ENCODE peak calls at places on chromosomes 6 and 20, in seven cellular contexts. R is HL-60, N is left lung, W is lower leg skin, B is transverse colon, T is cardiac fibroblast, F is sigmoid colon. U is an unnamed sample.
A peak's percentile ranks its signal among the peaks of the same experiment; 100 is the strongest.

GRCh38 chr20:41632896-41633295 is 14.7 kb upstream of the CHD6 start:
- DNase-seq in R (peak; percentile 50), N (no peak), W (no peak), B (no peak), T (peak; percentile 85), F (no peak), U (no peak)

GRCh38 chr6:158516098-158516497 is 43.8 kb upstream of the TMEM181 start:
- DNase-seq in R (no peak), N (no peak), W (no peak), B (no peak), T (no peak), F (no peak), U (no peak)

GRCh38 chr20:47164076-47164634 is 192.3 kb downstream of the ZMYND8 start:
- DNase-seq in R (no peak), N (no peak), W (no peak), B (no peak), T (no peak), F (no peak), U (no peak)

GRCh38 chr6:84026721-84027164 is 6.8 kb upstream of the MRAP2 start:
- DNase-seq in R (no peak), N (no peak), W (no peak), B (peak; percentile 21), T (no peak), F (no peak), U (no peak)

GRCh38 chr6:2971420-2972218 is at the start of gene SERPINB6:
- DNase-seq in R (peak; percentile 74), N (peak; percentile 93), W (peak; percentile 96), B (peak; percentile 88), T (peak; percentile 78), F (peak; percentile 95), U (peak; percentile 43)

GRCh38 chr20:37305839-37306238 is 16.4 kb downstream of the MANBAL start:
- DNase-seq in R (no peak), N (no peak), W (peak; percentile 72), B (no peak), T (no peak), F (peak; percentile 42), U (no peak)

GRCh38 chr6:137001287-137001976 is 43.3 kb downstream of the IL20RA start:
- DNase-seq in R (no peak), N (no peak), W (no peak), B (no peak), T (no peak), F (no peak), U (no peak)

GRCh38 chr20:42340358-42340757 is 722.2 kb upstream of the CHD6 start:
- DNase-seq in R (no peak), N (no peak), W (no peak), B (no peak), T (no peak), F (no peak), U (no peak)

GRCh38 chr6:14194483-14194882 is 76.9 kb downstream of the CD83 start:
- DNase-seq in R (no peak), N (no peak), W (no peak), B (no peak), T (no peak), F (no peak), U (no peak)

GRCh38 chr6:14190596-14191224 is 73.1 kb downstream of the CD83 start:
- DNase-seq in R (no peak), N (no peak), W (no peak), B (no peak), T (no peak), F (no peak), U (no peak)

GRCh38 chr6:14189122-14189521 is 71.5 kb downstream of the CD83 start:
- DNase-seq in R (no peak), N (no peak), W (no peak), B (no peak), T (no peak), F (no peak), U (no peak)

GRCh38 chr6:14193524-14193923 is 76.0 kb downstream of the CD83 start:
- DNase-seq in R (no peak), N (no peak), W (no peak), B (no peak), T (no peak), F (no peak), U (no peak)

GRCh38 chr6:14192186-14192788 is 74.7 kb downstream of the CD83 start:
- DNase-seq in R (no peak), N (no peak), W (no peak), B (no peak), T (peak; percentile 20), F (no peak), U (no peak)
- TF ChIP-seq CTCF in R (no peak), N (no peak), W (no peak), B (no peak), T (peak; percentile 26), F (no peak), U (no peak)

GRCh38 chr20:53643031-53643832 is 49.6 kb upstream of the ZNF217 start:
- DNase-seq in R (peak; percentile 69), N (no peak), W (peak; percentile 79), B (peak; percentile 74), T (peak; percentile 91), F (no peak), U (peak; percentile 79)

GRCh38 chr20:53639128-53639527 is 45.5 kb upstream of the ZNF217 start:
- DNase-seq in R (no peak), N (no peak), W (peak; percentile 25), B (no peak), T (no peak), F (no peak), U (no peak)

GRCh38 chr20:53645582-53645897 is 51.9 kb upstream of the ZNF217 start:
- DNase-seq in R (no peak), N (no peak), W (no peak), B (no peak), T (no peak), F (no peak), U (no peak)

GRCh38 chr20:53639647-53640440 is 46.2 kb upstream of the ZNF217 start:
- DNase-seq in R (no peak), N (no peak), W (no peak), B (no peak), T (no peak), F (no peak), U (no peak)

DNA sequence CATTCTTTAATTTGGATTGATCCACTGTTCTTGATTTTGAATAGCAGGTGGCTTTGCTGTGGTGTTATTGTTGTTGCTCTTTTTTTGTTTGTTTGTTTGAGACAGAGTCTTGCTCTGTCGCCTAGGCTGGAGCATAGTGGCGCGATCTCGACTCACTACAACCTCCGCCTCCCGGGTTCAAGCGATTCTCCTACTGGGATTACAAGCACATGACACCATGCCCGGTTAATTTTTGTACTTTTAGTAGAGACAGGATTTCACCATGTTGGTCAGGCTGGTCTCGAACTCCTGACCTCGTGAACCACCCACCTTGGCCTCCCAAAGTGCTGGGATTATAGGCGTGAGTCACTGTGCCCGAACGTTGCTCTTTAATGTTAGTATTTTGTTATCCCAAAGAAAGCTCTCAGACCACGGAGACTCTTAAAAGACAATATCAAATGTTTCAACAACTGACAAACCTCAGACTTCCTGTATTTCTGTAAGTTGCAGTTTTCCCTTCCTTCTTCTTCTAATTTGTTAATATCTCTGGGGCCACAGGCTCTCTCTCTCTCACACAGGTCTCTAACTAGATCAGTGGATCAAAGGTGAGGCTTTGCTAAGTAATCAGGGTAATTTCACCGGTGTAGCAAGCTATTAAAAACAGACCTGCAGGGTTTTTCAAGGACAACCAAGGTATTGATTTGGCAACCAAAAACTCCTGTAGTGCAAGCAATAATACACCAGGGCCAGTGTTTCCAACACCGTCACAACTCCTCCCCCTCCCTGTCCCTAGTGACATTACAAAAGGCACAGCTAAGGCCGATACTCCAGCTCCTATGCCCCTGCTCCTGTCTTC is 48.8 kb upstream of the ZNF217 start:
- DNase-seq in R (peak; percentile 71), N (no peak), W (peak; percentile 86), B (peak; percentile 66), T (peak; percentile 87), F (no peak), U (peak; percentile 32)
- TF ChIP-seq CTCF in R (no peak), N (no peak), W (no peak), B (no peak), T (no peak), F (no peak), U (no peak)

DNA sequence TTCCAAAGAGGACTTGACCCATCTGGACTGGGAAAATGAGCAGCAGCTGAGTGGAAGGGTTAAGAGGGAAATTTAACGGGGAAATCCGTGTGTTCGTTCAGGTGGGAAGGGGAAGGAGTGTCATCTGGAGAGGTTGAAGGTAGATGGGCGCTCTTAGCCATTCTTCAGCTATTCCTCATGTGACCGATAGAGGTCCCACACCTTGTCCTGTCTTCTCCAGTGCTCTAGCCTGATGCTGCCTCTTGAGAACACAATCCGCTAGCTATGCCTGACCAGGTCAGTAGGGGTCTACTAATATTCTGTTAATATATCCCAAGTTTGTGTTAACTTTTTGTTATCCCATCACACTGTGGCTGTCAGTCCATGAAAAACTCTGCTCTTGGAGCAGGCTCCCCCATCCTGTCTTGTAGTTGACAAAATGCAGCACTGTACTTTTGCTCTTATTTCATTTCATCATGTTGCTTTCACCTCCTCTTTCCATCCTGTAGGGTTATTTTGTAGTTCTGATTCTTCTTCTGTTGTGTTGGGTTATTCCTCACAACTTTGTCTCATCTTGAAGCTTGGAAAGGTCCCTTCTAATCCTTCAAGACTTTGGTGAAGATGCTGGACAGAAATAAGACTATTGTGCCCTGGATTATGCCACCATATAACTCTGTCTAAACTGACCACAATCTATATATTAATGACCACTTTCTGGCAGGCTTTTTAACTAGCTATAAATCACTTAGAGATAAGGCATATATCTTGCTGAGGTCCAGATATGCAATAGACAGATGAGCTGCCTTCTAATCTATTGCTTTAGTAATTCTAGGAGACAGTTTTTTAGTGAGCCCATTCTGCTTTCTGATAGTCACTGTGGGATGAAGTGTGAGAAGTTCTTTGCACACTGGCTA is 123.4 kb upstream of the SUPT3H start:
- DNase-seq in R (no peak), N (no peak), W (no peak), B (no peak), T (peak; percentile 24), F (no peak), U (no peak)
- TF ChIP-seq CTCF in R (no peak), N (no peak), W (no peak), B (no peak), T (peak; percentile 41), F (no peak), U (no peak)

GRCh38 chr6:8061736-8062135 is 2.5 kb downstream of the BLOC1S5 start:
- DNase-seq in R (no peak), N (no peak), W (no peak), B (no peak), T (no peak), F (no peak), U (no peak)

GRCh38 chr6:8057263-8057662 is 6.9 kb downstream of the BLOC1S5 start:
- DNase-seq in R (no peak), N (no peak), W (no peak), B (no peak), T (no peak), F (no peak), U (no peak)

GRCh38 chr6:8057793-8058192 is 6.4 kb downstream of the BLOC1S5 start:
- DNase-seq in R (no peak), N (no peak), W (no peak), B (no peak), T (peak; percentile 13), F (no peak), U (no peak)

GRCh38 chr6:8060346-8060745 is 3.8 kb downstream of the BLOC1S5 start:
- DNase-seq in R (no peak), N (no peak), W (no peak), B (no peak), T (no peak), F (no peak), U (no peak)

DNA sequence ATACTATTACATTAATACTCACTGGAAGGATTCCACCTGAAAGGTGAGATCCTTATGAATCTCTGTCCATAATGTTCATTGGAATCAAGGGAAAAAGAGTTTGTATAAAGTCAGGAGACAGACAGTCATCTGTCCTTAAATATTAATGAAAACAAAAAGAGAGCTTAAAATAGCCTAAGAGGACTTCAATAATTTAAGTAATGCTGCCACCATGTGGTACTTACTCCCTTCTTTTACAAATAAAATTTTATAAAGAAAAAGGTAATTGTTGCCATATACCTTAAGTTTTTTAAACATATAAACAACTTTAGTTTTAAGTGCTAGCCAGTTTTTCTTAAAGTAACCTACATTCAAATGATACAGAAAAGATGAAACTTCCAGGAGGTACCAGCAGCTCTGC is 5.1 kb downstream of the BLOC1S5 start:
- DNase-seq in R (no peak), N (no peak), W (no peak), B (no peak), T (peak; percentile 72), F (no peak), U (no peak)
- TF ChIP-seq CTCF in R (no peak), N (peak; percentile 25), W (no peak), B (no peak), T (peak; percentile 17), F (peak; percentile 13), U (peak; percentile 14)